ENCODE peak calls at places on chromosomes 7 and 10, in six cellular contexts. One of them, this sample, is unnamed.

GRCh38 chr10:23535381-23535780 is 96.5 kb downstream of the OTUD1 start:
- DNase-seq in K562: no peak
- DNase-seq in GM12891: no peak
- DNase-seq in GM12878: no peak
- DNase-seq in H1: no peak
- DNase-seq in HepG2: no peak
- DNase-seq in this sample: no peak

GRCh38 chr10:12162927-12163326 is 32.8 kb downstream of the NUDT5 start:
- DNase-seq in K562: no peak
- DNase-seq in GM12891: no peak
- DNase-seq in GM12878: no peak
- DNase-seq in H1: no peak
- DNase-seq in HepG2: no peak
- DNase-seq in this sample: no peak

GRCh38 chr7:50655020-50655419 is 89.8 kb upstream of the DDC start:
- DNase-seq in K562: no peak
- DNase-seq in GM12891: no peak
- DNase-seq in GM12878: no peak
- DNase-seq in H1: peak
- DNase-seq in HepG2: no peak
- DNase-seq in this sample: no peak

GRCh38 chr10:120131183-120131582 is 238.7 kb downstream of the SEC23IP start:
- DNase-seq in K562: peak
- DNase-seq in GM12891: no peak
- DNase-seq in GM12878: no peak
- DNase-seq in H1: peak
- DNase-seq in HepG2: no peak
- DNase-seq in this sample: no peak

GRCh38 chr7:21371371-21371770 is 56.5 kb upstream of the SP4 start:
- DNase-seq in K562: no peak
- DNase-seq in GM12891: no peak
- DNase-seq in GM12878: no peak
- DNase-seq in H1: no peak
- DNase-seq in HepG2: no peak
- DNase-seq in this sample: no peak

GRCh38 chr7:155448632-155449007 is 9.3 kb upstream of the EN2 start:
- DNase-seq in K562: no peak
- DNase-seq in GM12891: no peak
- DNase-seq in GM12878: no peak
- DNase-seq in H1: peak
- DNase-seq in HepG2: no peak
- DNase-seq in this sample: no peak

GRCh38 chr10:48557511-48558123 is 47.3 kb downstream of the ARHGAP22 start:
- DNase-seq in K562: no peak
- DNase-seq in GM12891: no peak
- DNase-seq in GM12878: no peak
- DNase-seq in H1: no peak
- DNase-seq in HepG2: no peak
- DNase-seq in this sample: no peak

GRCh38 chr10:88038268-88038667 is 174.8 kb downstream of the PTEN start:
- DNase-seq in K562: no peak
- DNase-seq in GM12891: no peak
- DNase-seq in GM12878: no peak
- DNase-seq in H1: no peak
- DNase-seq in HepG2: no peak
- DNase-seq in this sample: no peak

GRCh38 chr7:1716263-1717094 is 46.4 kb downstream of the ELFN1 start:
- DNase-seq in K562: no peak
- DNase-seq in GM12891: no peak
- DNase-seq in GM12878: no peak
- DNase-seq in H1: no peak
- DNase-seq in HepG2: peak
- DNase-seq in this sample: no peak
- TF ChIP-seq TAF1 in K562: no peak
- TF ChIP-seq TAF1 in GM12891: no peak
- TF ChIP-seq TAF1 in GM12878: no peak
- TF ChIP-seq TAF1 in H1: no peak
- TF ChIP-seq TAF1 in HepG2: no peak
- TF ChIP-seq TAF1 in this sample: no peak

DNA sequence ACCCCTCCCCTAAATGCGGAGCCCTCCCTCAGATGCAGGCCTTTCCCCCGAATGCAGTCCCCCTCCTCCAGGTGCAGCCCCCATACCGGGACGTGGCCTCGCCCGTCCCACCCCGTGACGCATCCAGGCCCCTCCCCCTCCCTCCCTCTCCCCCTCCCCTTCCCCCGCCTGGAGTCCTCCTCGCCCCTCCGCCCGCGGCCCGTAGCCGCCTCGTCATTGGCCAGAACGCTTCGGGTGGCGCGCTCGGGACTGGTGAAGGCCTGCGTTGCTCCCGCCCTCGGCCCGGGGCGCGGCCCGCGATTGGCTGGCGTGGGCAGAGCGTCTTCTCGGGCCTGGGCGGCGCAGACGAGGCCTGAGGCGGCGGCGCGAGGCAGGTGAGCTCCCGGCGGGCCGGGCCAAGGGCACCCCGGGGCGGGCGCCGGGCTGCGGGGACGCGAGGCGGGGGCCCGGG is 16.0 kb upstream of the SUN1 start:
- DNase-seq in K562: peak
- DNase-seq in GM12891: peak
- DNase-seq in GM12878: peak
- DNase-seq in H1: peak
- DNase-seq in HepG2: peak
- DNase-seq in this sample: peak
- TF ChIP-seq POLR2AphosphoS5 in K562: peak
- TF ChIP-seq POLR2AphosphoS5 in GM12891: peak
- TF ChIP-seq POLR2AphosphoS5 in GM12878: peak
- TF ChIP-seq POLR2AphosphoS5 in H1: peak
- TF ChIP-seq POLR2AphosphoS5 in HepG2: no peak
- TF ChIP-seq POLR2AphosphoS5 in this sample: no peak

GRCh38 chr7:100705753-100706671 is at the start of gene POP7:
- DNase-seq in K562: peak
- DNase-seq in GM12891: peak
- DNase-seq in GM12878: peak
- DNase-seq in H1: peak
- DNase-seq in HepG2: peak
- DNase-seq in this sample: peak
- TF ChIP-seq POLR2A in K562: peak
- TF ChIP-seq POLR2A in GM12891: peak
- TF ChIP-seq POLR2A in GM12878: peak
- TF ChIP-seq POLR2A in H1: peak
- TF ChIP-seq POLR2A in HepG2: peak
- TF ChIP-seq POLR2A in this sample: peak

GRCh38 chr7:150966002-150966401 is 12.1 kb downstream of the KCNH2 start:
- DNase-seq in K562: peak
- DNase-seq in GM12891: no peak
- DNase-seq in GM12878: no peak
- DNase-seq in H1: no peak
- DNase-seq in HepG2: peak
- DNase-seq in this sample: no peak

GRCh38 chr7:150967332-150967731 is 10.8 kb downstream of the KCNH2 start:
- DNase-seq in K562: no peak
- DNase-seq in GM12891: no peak
- DNase-seq in GM12878: no peak
- DNase-seq in H1: no peak
- DNase-seq in HepG2: no peak
- DNase-seq in this sample: no peak

GRCh38 chr7:150969483-150969874 is 8.6 kb downstream of the KCNH2 start:
- DNase-seq in K562: no peak
- DNase-seq in GM12891: no peak
- DNase-seq in GM12878: no peak
- DNase-seq in H1: no peak
- DNase-seq in HepG2: no peak
- DNase-seq in this sample: no peak

GRCh38 chr7:150968698-150969482 is 9.2 kb downstream of the KCNH2 start:
- DNase-seq in K562: no peak
- DNase-seq in GM12891: no peak
- DNase-seq in GM12878: no peak
- DNase-seq in H1: no peak
- DNase-seq in HepG2: no peak
- DNase-seq in this sample: no peak

DNA sequence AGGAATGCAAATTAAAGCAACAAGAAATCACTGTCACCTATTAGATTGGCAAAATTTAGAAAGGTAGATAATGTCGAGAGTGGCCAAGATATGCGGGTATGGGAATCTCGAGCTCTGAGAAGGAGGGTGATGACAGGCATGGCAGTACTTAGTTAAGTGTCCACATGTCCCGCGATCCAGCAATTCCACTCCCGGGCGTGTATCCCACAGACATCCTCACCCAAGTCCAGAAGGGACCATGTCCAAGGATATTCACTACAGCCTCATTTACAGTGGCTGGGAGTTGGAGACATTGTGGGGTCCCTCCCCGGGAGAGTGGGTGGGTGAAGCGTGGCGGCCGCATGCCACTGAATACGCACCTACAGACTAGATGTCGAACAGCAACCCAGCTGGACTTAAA is 10.1 kb downstream of the KCNH2 start:
- DNase-seq in K562: no peak
- DNase-seq in GM12891: no peak
- DNase-seq in GM12878: no peak
- DNase-seq in H1: no peak
- DNase-seq in HepG2: no peak
- DNase-seq in this sample: no peak
- TF ChIP-seq TAF1 in K562: no peak
- TF ChIP-seq TAF1 in GM12891: no peak
- TF ChIP-seq TAF1 in GM12878: no peak
- TF ChIP-seq TAF1 in H1: no peak
- TF ChIP-seq TAF1 in HepG2: no peak
- TF ChIP-seq TAF1 in this sample: no peak

DNA sequence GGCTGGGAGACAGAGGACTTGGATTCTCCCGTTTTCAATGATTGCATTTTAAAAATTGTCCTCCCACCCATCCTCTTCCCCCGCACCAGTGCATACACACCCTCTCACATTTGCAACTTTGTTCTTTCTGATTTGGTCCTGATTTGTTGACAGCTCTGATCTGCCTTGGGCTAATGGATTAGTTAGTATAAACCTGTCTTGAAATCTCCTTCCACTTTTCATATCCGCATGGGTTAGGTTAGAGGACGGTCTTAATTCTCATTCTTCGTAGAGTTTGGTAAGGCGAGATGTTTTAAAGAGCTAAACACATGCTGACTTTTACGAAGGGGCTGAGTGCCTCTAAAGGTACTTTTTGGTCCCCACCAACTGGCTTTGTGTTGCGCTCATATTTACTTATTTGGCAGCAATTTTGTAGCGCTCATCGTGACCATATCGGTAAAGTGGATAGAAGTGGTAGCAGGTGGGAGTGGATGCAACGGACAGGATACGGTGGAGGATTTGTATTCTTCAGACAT is 1.1 kb downstream of the AHR start:
- DNase-seq in K562: no peak
- DNase-seq in GM12891: no peak
- DNase-seq in GM12878: no peak
- DNase-seq in H1: no peak
- DNase-seq in HepG2: no peak
- DNase-seq in this sample: no peak
- TF ChIP-seq POLR2AphosphoS5 in K562: no peak
- TF ChIP-seq POLR2AphosphoS5 in GM12891: no peak
- TF ChIP-seq POLR2AphosphoS5 in GM12878: no peak
- TF ChIP-seq POLR2AphosphoS5 in H1: no peak
- TF ChIP-seq POLR2AphosphoS5 in HepG2: no peak
- TF ChIP-seq POLR2AphosphoS5 in this sample: no peak

GRCh38 chr7:100433276-100433591 is 3.1 kb downstream of the PPP1R35 start:
- DNase-seq in K562: no peak
- DNase-seq in GM12891: no peak
- DNase-seq in GM12878: no peak
- DNase-seq in H1: no peak
- DNase-seq in HepG2: no peak
- DNase-seq in this sample: no peak
- TF ChIP-seq POLR2A in K562: no peak
- TF ChIP-seq POLR2A in GM12891: peak
- TF ChIP-seq POLR2A in GM12878: no peak
- TF ChIP-seq POLR2A in H1: peak
- TF ChIP-seq POLR2A in HepG2: no peak
- TF ChIP-seq POLR2A in this sample: no peak

GRCh38 chr10:122551450-122551849 is 9.1 kb upstream of the DMBT1 start:
- DNase-seq in K562: no peak
- DNase-seq in GM12891: no peak
- DNase-seq in GM12878: no peak
- DNase-seq in H1: no peak
- DNase-seq in HepG2: peak
- DNase-seq in this sample: no peak
- TF ChIP-seq TAF1 in K562: no peak
- TF ChIP-seq TAF1 in GM12891: no peak
- TF ChIP-seq TAF1 in GM12878: no peak
- TF ChIP-seq TAF1 in H1: no peak
- TF ChIP-seq TAF1 in HepG2: no peak
- TF ChIP-seq TAF1 in this sample: no peak

DNA sequence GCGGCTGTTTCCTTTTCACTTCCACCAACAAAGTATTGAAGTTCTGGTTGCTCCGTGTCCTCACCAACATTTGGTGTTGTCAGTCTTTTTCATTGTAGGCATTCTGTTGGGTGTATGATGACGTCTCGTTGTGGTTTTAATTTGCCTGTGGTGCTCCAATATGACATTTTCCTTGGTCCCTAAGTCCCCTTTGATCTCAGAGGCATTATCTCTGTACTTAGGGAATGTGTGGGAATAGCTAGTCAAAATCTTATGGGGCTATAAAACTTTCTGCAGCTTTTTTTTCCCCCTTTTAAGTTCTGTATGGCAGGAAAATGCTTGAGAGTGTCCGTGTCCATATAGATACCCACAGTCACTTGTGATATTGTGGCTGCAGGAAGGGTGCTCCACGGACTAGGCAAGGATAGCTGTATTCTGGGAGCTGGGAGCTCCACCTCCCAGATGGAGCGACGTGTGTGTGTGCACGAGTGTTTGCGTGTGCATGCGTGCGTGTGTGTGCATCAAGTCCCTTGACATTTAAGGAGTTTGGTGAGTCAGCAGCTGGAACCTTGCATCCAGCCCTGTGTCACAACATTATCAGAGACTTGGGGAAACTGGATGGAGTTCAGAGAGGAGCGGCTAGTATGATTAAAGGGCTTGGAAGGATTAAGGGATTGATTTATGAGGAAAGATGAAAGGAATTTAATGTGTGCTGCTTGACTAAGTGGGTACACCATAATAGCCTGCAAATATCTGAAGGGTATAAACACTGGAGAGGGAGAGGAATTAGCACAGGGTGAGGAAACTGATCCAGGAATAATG is 66.8 kb downstream of the LRMDA start:
- DNase-seq in K562: no peak
- DNase-seq in GM12891: no peak
- DNase-seq in GM12878: no peak
- DNase-seq in H1: no peak
- DNase-seq in HepG2: no peak
- DNase-seq in this sample: no peak
- TF ChIP-seq POLR2AphosphoS5 in K562: no peak
- TF ChIP-seq POLR2AphosphoS5 in GM12891: no peak
- TF ChIP-seq POLR2AphosphoS5 in GM12878: no peak
- TF ChIP-seq POLR2AphosphoS5 in H1: no peak
- TF ChIP-seq POLR2AphosphoS5 in HepG2: no peak
- TF ChIP-seq POLR2AphosphoS5 in this sample: no peak

GRCh38 chr10:100709655-100710054 is 35.7 kb upstream of the PAX2 start:
- DNase-seq in K562: no peak
- DNase-seq in GM12891: no peak
- DNase-seq in GM12878: no peak
- DNase-seq in H1: no peak
- DNase-seq in HepG2: no peak
- DNase-seq in this sample: no peak
- TF ChIP-seq POLR2A in K562: no peak
- TF ChIP-seq POLR2A in GM12891: no peak
- TF ChIP-seq POLR2A in GM12878: no peak
- TF ChIP-seq POLR2A in H1: no peak
- TF ChIP-seq POLR2A in HepG2: no peak
- TF ChIP-seq POLR2A in this sample: no peak